ENCODE peak calls at places on chromosomes 5 and 9, in five cellular contexts. F, J, P, S and U are unnamed samples.

GRCh38 chr5:162068412-162068811 is 839 bp downstream of the GABRG2 start:
- DNase-seq in F (no peak), J (peak; percentile 84), P (no peak), S (no peak), U (peak; percentile 22)

GRCh38 chr5:137616046-137616445 is 116.9 kb upstream of the SPOCK1 start:
- DNase-seq in F (no peak), P (no peak), S (no peak), J (no peak), U (no peak)

GRCh38 chr5:72178910-72179815 is 71.9 kb downstream of the MAP1B start:
- DNase-seq in S (peak; percentile 28), P (peak; percentile 26), J (peak; percentile 22), F (no peak), U (peak; percentile 34)

GRCh38 chr9:79812099-79812498 is 240.3 kb downstream of the TLE4 start:
- DNase-seq in F (no peak), S (no peak), P (no peak), J (no peak), U (no peak)

GRCh38 chr5:177300236-177300880 is 3.2 kb downstream of the RAB24 start:
- DNase-seq in F (no peak), J (no peak), P (peak; percentile 76), S (no peak), U (no peak)

GRCh38 chr5:178419196-178419595 is 171.0 kb downstream of the COL23A1 start:
- DNase-seq in P (no peak), F (no peak), S (no peak), J (no peak), U (no peak)

GRCh38 chr9:751137-752051 is 90.1 kb upstream of the DMRT1 start:
- DNase-seq in F (peak; percentile 42), P (peak; percentile 30), S (no peak), J (no peak), U (no peak)

GRCh38 chr5:150580917-150581316 is 59.5 kb upstream of the SYNPO start:
- DNase-seq in F (no peak), S (no peak), J (no peak), P (no peak), U (no peak)

GRCh38 chr5:149201121-149201637 is 59.9 kb downstream of the ABLIM3 start:
- DNase-seq in F (no peak), J (no peak), P (no peak), S (no peak), U (no peak)

GRCh38 chr9:137316012-137316981 is 14.2 kb upstream of the NRARP start:
- DNase-seq in F (peak; percentile 48), S (no peak), P (peak; percentile 66), J (no peak), U (peak; percentile 72)

GRCh38 chr9:125323615-125324014 is 62.0 kb downstream of the GAPVD1 start:
- DNase-seq in S (no peak), J (no peak), P (no peak), F (no peak), U (no peak)

GRCh38 chr5:181243020-181243520 is 636 bp downstream of the RACK1 start:
- DNase-seq in J (no peak), F (no peak), S (no peak), P (no peak), U (no peak)

GRCh38 chr9:99778308-99778707 is 43.4 kb upstream of the NR4A3 start:
- DNase-seq in F (no peak), J (no peak), P (no peak), S (peak; percentile 49), U (no peak)

GRCh38 chr5:167489202-167489601 is 802.2 kb upstream of the WWC1 start:
- DNase-seq in P (no peak), F (no peak), S (no peak), J (no peak), U (no peak)

GRCh38 chr5:10565785-10566506 is 2.1 kb downstream of the ANKRD33B start:
- DNase-seq in F (no peak), P (no peak), S (no peak), J (no peak), U (no peak)

GRCh38 chr9:127805620-127806019 is 2.9 kb downstream of the FPGS start:
- DNase-seq in J (peak; percentile 47), F (no peak), P (peak; percentile 54), S (peak; percentile 47), U (peak; percentile 67)

GRCh38 chr9:127129718-127130085 is 7.3 kb upstream of the ANGPTL2 start:
- DNase-seq in P (no peak), F (no peak), J (no peak), S (no peak), U (no peak)

GRCh38 chr5:149816661-149817060 is 86.6 kb downstream of the PPARGC1B start:
- DNase-seq in J (peak; percentile 77), F (no peak), P (no peak), S (no peak), U (no peak)

GRCh38 chr5:120465281-120465961 is 1.3 kb downstream of the PRR16 start:
- DNase-seq in P (peak; percentile 11), J (peak; percentile 29), F (no peak), S (no peak), U (peak; percentile 15)

DNA sequence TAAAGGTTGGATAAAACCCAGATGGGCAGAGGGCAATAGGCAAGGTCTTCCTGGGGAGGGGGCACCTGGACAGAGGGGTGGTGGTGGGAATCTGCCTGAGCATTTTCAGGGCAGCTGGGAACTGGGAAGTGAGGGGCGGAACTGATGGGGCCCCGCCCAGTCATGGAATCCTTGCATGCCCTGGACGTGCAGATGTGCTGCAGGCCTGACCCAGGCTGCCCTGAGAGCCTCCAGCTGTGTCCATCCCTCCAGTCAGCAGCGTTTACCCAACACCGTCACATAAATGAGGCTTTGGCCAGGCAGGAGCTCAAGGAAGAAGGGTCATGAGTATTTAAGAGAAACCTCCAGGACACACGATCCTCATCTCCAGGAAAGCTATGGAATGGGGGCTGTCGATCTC is 70.3 kb downstream of the DAB2IP start:
- DNase-seq in S (no peak), J (peak; percentile 54), F (no peak), P (no peak), U (no peak)
- H3K4me1 ChIP-seq in S (peaks cover 19% of the 10 kb centered on the region), J (peaks cover 21% of the 10 kb centered on the region), F (no peaks in the 10 kb centered on the region), P (peaks cover 40% of the 10 kb centered on the region), U (peaks cover 61% of the 10 kb centered on the region)

GRCh38 chr9:109419531-109419930 is 78.6 kb downstream of the PTPN3 start:
- DNase-seq in S (no peak), F (no peak), J (no peak), P (no peak), U (no peak)

GRCh38 chr9:109417585-109418544 is 80.2 kb downstream of the PTPN3 start:
- DNase-seq in S (no peak), P (no peak), F (no peak), J (no peak), U (no peak)

GRCh38 chr9:109416135-109416706 is 81.9 kb downstream of the PTPN3 start:
- DNase-seq in S (no peak), P (no peak), J (no peak), F (no peak), U (no peak)

GRCh38 chr9:109418827-109419226 is 79.3 kb downstream of the PTPN3 start:
- DNase-seq in S (no peak), F (no peak), P (no peak), J (no peak), U (no peak)

GRCh38 chr9:109417054-109417453 is 81.1 kb downstream of the PTPN3 start:
- DNase-seq in F (no peak), S (no peak), P (peak; percentile 31), J (no peak), U (no peak)
- H3K4me1 ChIP-seq in F (no peaks in the 10 kb centered on the region), S (no peaks in the 10 kb centered on the region), P (peaks cover 12% of the 10 kb centered on the region), J (no peaks in the 10 kb centered on the region), U (no peaks in the 10 kb centered on the region)

GRCh38 chr9:86352440-86353106 is 1.6 kb downstream of the TUT7 start:
- DNase-seq in F (no peak), S (no peak), P (no peak), J (no peak), U (no peak)
- H3K4me1 ChIP-seq in F (peaks cover 33% of the 10 kb centered on the region), S (peaks cover 16% of the 10 kb centered on the region), P (peaks cover 47% of the 10 kb centered on the region), J (peaks cover 19% of the 10 kb centered on the region), U (peaks cover 60% of the 10 kb centered on the region)

GRCh38 chr9:110877376-110877775 is 160.9 kb downstream of the LPAR1 start:
- DNase-seq in P (no peak), S (no peak), J (no peak), F (no peak), U (no peak)
- H3K4me1 ChIP-seq in P (no peaks in the 10 kb centered on the region), S (no peaks in the 10 kb centered on the region), J (peaks cover 14% of the 10 kb centered on the region), F (no peaks in the 10 kb centered on the region), U (no peaks in the 10 kb centered on the region)

GRCh38 chr9:120688758-120689157 is 25.5 kb downstream of the MEGF9 start:
- DNase-seq in P (no peak), S (no peak), J (no peak), F (no peak), U (no peak)
- H3K4me1 ChIP-seq in P (no peaks in the 10 kb centered on the region), S (peaks cover 3% of the 10 kb centered on the region), J (peaks cover 11% of the 10 kb centered on the region), F (peaks cover 6% of the 10 kb centered on the region), U (peaks cover 30% of the 10 kb centered on the region)

DNA sequence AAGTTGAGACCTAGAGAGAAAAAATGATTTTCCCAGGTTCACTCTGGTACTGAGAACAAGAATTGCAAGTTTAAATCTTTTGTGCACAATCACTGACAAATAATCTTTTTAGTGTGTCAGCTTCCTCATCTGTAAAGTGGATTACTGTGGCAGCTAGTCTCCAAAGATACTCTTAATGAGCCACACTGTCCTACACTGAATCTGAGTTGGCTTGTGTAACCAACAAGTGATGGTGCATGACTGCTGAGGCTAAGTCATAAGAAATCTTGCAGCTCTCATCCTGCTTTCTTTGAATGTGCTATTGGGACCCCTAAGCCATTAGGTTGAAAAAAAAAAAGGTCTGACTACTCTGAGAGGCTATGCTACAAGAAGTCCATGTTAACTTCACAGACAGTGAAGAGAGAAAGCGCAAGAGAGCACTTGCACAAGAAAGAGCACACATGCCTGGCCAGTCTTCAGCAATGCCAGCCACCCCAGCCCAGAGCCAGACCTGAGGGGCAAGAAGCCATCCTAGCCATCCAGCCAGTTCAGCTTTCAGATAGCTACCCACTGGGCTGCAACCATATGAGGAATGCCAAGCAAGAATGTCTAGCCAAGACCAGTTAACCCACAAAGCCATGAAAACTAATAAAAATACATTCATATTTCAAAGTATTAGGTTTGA is 419.4 kb downstream of the RAB3C start:
- DNase-seq in S (no peak), F (no peak), J (no peak), P (no peak), U (no peak)
- H3K4me1 ChIP-seq in S (no peaks in the 10 kb centered on the region), F (peaks cover 5% of the 10 kb centered on the region), J (peaks cover 5% of the 10 kb centered on the region), P (peaks cover 14% of the 10 kb centered on the region), U (no peaks in the 10 kb centered on the region)

GRCh38 chr9:88689509-88689908 is 154.5 kb downstream of the NXNL2 start:
- DNase-seq in S (no peak), J (no peak), F (no peak), P (no peak), U (no peak)
- H3K4me1 ChIP-seq in S (no peaks in the 10 kb centered on the region), J (peaks cover 9% of the 10 kb centered on the region), F (no peaks in the 10 kb centered on the region), P (no peaks in the 10 kb centered on the region), U (no peaks in the 10 kb centered on the region)

DNA sequence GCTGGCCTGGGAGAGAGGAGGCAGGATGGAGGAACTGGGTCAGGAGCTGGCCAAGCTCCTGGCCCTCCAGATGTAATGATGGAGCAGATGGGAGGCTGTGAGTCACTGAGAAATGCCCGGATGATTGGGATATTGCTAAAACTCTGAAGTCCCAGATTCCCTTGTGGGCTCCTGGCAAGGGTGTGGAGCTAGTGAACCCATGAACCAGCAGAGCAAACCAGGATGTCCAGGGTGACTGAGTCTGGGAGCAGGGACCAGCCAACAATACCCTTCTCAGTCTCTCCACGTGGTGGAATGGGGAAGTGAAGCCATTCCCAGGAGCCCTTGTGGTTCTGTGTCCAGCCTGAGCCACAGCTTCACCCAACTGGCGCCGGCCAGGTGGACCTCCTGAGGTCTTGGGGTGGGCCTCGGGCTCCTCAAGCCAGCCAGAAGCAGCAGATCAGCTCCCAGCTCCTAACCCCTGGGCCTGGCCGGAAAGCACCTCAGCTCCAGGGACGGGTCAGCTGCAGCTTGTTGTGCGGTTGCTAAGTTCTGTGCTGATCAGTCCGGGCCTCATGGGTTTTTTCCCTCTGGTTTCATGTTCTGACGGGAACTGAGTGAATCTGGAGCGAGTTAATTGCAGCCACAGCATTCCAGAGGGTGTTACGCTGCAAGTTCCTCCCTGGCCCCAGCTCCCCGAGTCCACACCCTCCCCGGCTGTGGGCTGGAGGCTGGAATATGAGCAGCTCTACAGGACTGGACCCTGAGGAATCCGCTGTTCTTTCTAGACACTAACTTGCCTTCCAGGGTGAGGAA is 37.6 kb downstream of the DUSP1 start:
- DNase-seq in F (no peak), J (peak; percentile 74), S (no peak), P (peak; percentile 79), U (peak; percentile 49)
- H3K4me1 ChIP-seq in F (no peaks in the 10 kb centered on the region), J (peaks cover 27% of the 10 kb centered on the region), S (peaks cover 3% of the 10 kb centered on the region), P (peaks cover 18% of the 10 kb centered on the region), U (peaks cover 34% of the 10 kb centered on the region)